ENCODE peak calls at places on chromosomes 12 and 14, in five cellular contexts. E is neuronal stem cell; C is tibial nerve; D is mammary epithelial cell; R is effector memory CD4-positive, alpha-beta T cell. Q is an unnamed sample.

GRCh38 chr14:103198429-103199140 is 75.3 kb downstream of the TNFAIP2 start:
- DNase-seq in C (peak; percentile 56), E (no peak), D (peak; percentile 7), R (no peak), Q (no peak)

GRCh38 chr12:3107071-3107583 is 29.9 kb downstream of the TSPAN9 start:
- DNase-seq in E (no peak), C (no peak), D (no peak), R (no peak), Q (no peak)

GRCh38 chr12:70154960-70155589 is 88.2 kb upstream of the CNOT2 start:
- DNase-seq in D (peak; percentile 26), C (no peak), R (no peak), E (peak; percentile 12), Q (no peak)

GRCh38 chr12:126191037-126191891 is 1126.0 kb downstream of the AACS start:
- DNase-seq in D (no peak), E (peak; percentile 15), C (no peak), R (no peak), Q (peak; percentile 43)

GRCh38 chr14:79899610-79900009 is 311.7 kb downstream of the DIO2 start:
- DNase-seq in R (no peak), D (no peak), C (no peak), E (no peak), Q (no peak)

GRCh38 chr12:96208346-96208745 is 14.2 kb downstream of the ELK3 start:
- DNase-seq in D (peak; percentile 74), E (no peak), R (no peak), C (no peak), Q (no peak)

GRCh38 chr12:52993558-52993869 is 12.7 kb upstream of the EIF4B start:
- DNase-seq in C (no peak), D (no peak), E (no peak), R (no peak), Q (no peak)

GRCh38 chr12:64611430-64612286 is 1.4 kb downstream of the RASSF3 start:
- DNase-seq in D (peak; percentile 47), R (no peak), E (no peak), C (peak; percentile 11), Q (no peak)

GRCh38 chr12:72289633-72290032 is 17.5 kb downstream of the TRHDE start:
- DNase-seq in E (no peak), R (no peak), D (no peak), C (no peak), Q (no peak)

GRCh38 chr12:95634622-95635621 is 83.6 kb upstream of the USP44 start:
- DNase-seq in C (no peak), E (no peak), D (peak; percentile 79), R (no peak), Q (no peak)

GRCh38 chr14:72513994-72514659 is 379.8 kb downstream of the DPF3 start:
- DNase-seq in E (no peak), R (no peak), C (no peak), D (peak; percentile 29), Q (no peak)

GRCh38 chr12:93370947-93371346 is 6.8 kb upstream of the NUDT4 start:
- DNase-seq in C (no peak), D (no peak), E (no peak), R (no peak), Q (no peak)

GRCh38 chr12:118055144-118055557 is 5.8 kb downstream of the WSB2 start:
- DNase-seq in R (peak; percentile 48), C (peak; percentile 29), D (no peak), E (no peak), Q (no peak)

GRCh38 chr12:109996483-109996853 is 300 bp upstream of the GIT2 start:
- DNase-seq in E (no peak), R (no peak), C (no peak), D (no peak), Q (no peak)

GRCh38 chr12:53982616-53983579 is 2.0 kb upstream of the HOXC10 start:
- DNase-seq in C (no peak), D (no peak), R (no peak), E (no peak), Q (no peak)

GRCh38 chr14:73634333-73634833 is 10.4 kb upstream of the DNAL1 start:
- DNase-seq in D (no peak), R (no peak), C (no peak), E (peak; percentile 45), Q (no peak)

GRCh38 chr12:110739488-110739887 is 3.2 kb downstream of the PPP1CC start:
- DNase-seq in C (no peak), R (no peak), E (no peak), D (no peak), Q (no peak)

DNA sequence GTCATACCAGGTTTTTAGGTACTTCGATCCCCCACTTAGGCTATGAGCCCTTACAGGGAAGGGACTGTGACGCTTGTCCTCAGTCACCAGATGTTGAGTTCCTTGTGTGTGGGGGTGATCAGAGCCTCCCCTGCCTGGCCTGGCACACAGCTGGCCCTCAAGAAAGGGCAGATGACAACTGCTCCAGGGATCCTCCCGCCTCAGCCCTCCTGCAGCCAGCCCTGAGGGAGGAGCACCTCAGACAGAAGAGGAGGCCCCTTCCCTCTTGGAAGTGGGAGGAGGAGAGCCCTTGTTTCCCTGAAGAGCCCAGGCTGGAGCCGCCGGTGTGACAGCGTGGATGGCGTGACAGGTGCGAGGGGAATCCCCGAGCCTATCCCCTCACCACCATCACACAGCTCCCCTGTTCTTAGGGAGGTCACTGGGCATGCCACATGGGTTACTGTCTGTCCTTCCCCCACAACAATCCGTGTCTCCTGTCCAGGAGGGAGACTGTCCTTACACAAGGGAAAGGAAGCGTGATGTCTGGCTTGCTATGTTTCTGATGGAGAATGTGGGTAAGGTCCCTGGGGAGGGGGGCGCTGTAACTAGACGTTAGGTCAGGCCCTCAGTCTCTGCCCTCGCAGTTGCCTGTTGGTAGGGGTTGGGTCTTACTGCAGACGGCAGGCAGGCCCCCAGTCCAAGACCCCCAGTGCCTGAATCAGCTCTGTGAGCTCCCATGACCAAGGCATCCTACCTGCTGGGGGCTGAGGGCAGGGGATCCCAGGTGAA is 31.5 kb downstream of the P2RX4 start:
- DNase-seq in D (no peak), R (no peak), C (no peak), E (no peak), Q (no peak)
- H3K27ac ChIP-seq in D (no peak overlapping the region), R (peak overlapping the region; percentile 81), C (peak overlapping the region; percentile 73), E (peak overlapping the region; percentile 6), Q (no peak overlapping the region)

GRCh38 chr12:65881348-65881961 is 57.2 kb downstream of the HMGA2 start:
- DNase-seq in C (peak; percentile 51), E (no peak), D (no peak), R (no peak), Q (peak; percentile 67)
- H3K4me3 ChIP-seq in C (peak overlapping the region; percentile 52), E (no peak overlapping the region), D (no peak overlapping the region), R (no peak overlapping the region), Q (no peak overlapping the region)

GRCh38 chr12:116492703-116493324 is 66.4 kb upstream of the MAP1LC3B2 start:
- DNase-seq in D (peak; percentile 72), E (no peak), R (no peak), C (no peak), Q (no peak)
- H3K27ac ChIP-seq in D (peak overlapping the region; percentile 80), E (no peak overlapping the region), R (no peak overlapping the region), C (no peak overlapping the region), Q (no peak overlapping the region)

DNA sequence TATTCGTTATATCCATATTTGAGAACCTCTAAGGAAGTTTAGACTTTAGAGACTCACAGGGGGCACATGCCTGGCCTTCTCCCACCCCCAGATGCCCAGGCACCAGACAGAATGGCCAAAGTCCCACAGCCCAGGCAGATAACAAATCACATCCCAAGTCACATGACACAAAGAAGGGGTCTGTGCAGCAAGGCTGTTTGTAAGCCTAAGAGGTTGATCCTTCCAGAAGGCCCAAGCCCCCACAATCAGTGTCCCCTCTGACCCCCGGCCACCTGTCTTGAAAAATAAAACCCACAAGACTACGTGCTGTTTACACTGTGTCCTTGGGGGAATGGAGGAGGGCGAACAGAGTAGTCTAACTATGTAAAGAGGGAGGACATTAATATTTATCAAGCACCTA is 5.1 kb downstream of the CTDSP2 start:
- DNase-seq in R (no peak), E (no peak), D (no peak), C (no peak), Q (no peak)
- H3K4me3 ChIP-seq in R (no peak overlapping the region), E (no peak overlapping the region), D (no peak overlapping the region), C (peak overlapping the region; percentile 93), Q (no peak overlapping the region)

GRCh38 chr14:104239866-104240301 is 101.5 kb downstream of the KIF26A start:
- DNase-seq in D (no peak), E (no peak), R (no peak), C (no peak), Q (peak; percentile 64)
- H3K27ac ChIP-seq in D (no peak overlapping the region), E (no peak overlapping the region), R (no peak overlapping the region), C (no peak overlapping the region), Q (no peak overlapping the region)

DNA sequence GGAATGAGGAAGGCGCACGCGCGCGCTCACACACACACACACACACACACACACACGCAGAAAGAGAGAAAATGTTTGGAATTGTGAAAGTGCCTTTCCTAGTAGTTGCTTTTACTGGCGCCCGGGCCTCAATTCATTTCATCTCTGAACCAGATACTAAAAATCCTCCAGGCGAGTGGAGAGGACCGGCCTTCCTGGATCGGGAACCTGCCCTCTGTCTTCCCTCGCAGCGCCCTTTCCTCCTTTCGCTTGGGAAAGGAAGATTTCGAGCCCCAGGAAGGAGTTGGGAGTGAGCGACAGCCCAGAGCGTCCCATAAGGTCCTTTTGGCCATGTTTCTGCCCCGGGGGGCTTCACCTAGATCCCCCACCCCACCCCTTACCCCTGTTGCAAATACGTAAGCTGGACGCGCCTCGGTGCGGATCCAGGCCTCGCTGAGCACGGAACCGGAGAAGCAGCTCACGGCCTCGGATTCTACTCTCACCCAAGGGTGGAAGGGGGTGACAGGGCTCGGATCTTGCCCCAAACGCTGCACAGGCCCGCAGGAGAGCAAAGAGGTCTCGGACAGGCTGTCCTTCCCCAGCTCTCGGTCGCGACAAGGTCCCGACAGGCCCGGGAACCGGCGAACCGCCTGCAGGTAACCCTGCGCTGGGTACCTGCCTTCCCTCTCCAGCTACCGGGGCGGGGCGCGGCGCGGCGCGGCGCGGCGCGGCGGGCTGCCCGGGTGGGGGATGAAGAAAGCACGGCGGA is 8.0 kb upstream of the TBX3 start:
- DNase-seq in D (peak; percentile 20), C (no peak), E (no peak), R (no peak), Q (no peak)
- H3K4me3 ChIP-seq in D (peak overlapping the region; percentile 58), C (peak overlapping the region; percentile 48), E (no peak overlapping the region), R (no peak overlapping the region), Q (peak overlapping the region; percentile 21)

Q was measured in left lung.